ENCODE peak calls at places on chromosomes 1 and 21, in four cellular contexts. E is lung, Y is right lobe of liver, Q is astrocyte. O is an unnamed sample.

GRCh38 chr1:158140871-158141270 is 39.8 kb upstream of the CD1D start:
- DNase-seq in E (no peak), Y (no peak), Q (no peak), O (no peak)

GRCh38 chr1:170791941-170792340 is 128.0 kb downstream of the PRRX1 start:
- DNase-seq in E (no peak), Y (no peak), Q (no peak), O (no peak)

GRCh38 chr1:193458628-193459027 is 272.2 kb upstream of the B3GALT2 start:
- DNase-seq in E (no peak), Y (no peak), Q (peak; percentile 12), O (no peak)

GRCh38 chr1:219991511-219991810 is 54.8 kb downstream of the EPRS1 start:
- DNase-seq in E (no peak), Y (no peak), Q (no peak), O (no peak)

GRCh38 chr1:4529579-4530445 is 124.6 kb upstream of the AJAP1 start:
- DNase-seq in E (no peak), Y (no peak), Q (no peak), O (no peak)

GRCh38 chr21:31374430-31374829 is 30.4 kb upstream of the TIAM1 start:
- DNase-seq in E (no peak), Y (no peak), Q (no peak), O (no peak)

GRCh38 chr1:205543351-205544305 is 39.2 kb downstream of the CDK18 start:
- DNase-seq in E (peak; percentile 81), Y (no peak), Q (peak; percentile 88), O (peak; percentile 65)

GRCh38 chr1:26404641-26405040 is 6.0 kb upstream of the LIN28A start:
- DNase-seq in E (no peak), Y (no peak), Q (no peak), O (no peak)

GRCh38 chr1:201447911-201448871 is 20.8 kb downstream of the PHLDA3 start:
- DNase-seq in E (peak; percentile 75), Y (peak; percentile 68), Q (peak; percentile 66), O (peak; percentile 88)

GRCh38 chr1:187042538-187042937 is 213.8 kb downstream of the PLA2G4A start:
- DNase-seq in E (no peak), Y (no peak), Q (no peak), O (no peak)

GRCh38 chr21:39885119-39885848 is 18.0 kb downstream of the PCP4 start:
- DNase-seq in E (no peak), Y (no peak), Q (peak; percentile 2), O (no peak)

GRCh38 chr1:185540295-185540694 is 193.9 kb upstream of the HMCN1 start:
- DNase-seq in E (no peak), Y (no peak), Q (no peak), O (no peak)

GRCh38 chr1:233905416-233906051 is 1.1 kb downstream of the SLC35F3 start:
- DNase-seq in E (no peak), Y (no peak), Q (no peak), O (peak; percentile 42)

GRCh38 chr1:98048234-98048633 is 127.4 kb upstream of the DPYD start:
- DNase-seq in E (peak; percentile 84), Y (peak; percentile 85), Q (peak; percentile 90), O (peak; percentile 81)

GRCh38 chr1:72481420-72481819 is 199.1 kb upstream of the NEGR1 start:
- DNase-seq in E (no peak), Y (peak; percentile 11), Q (no peak), O (no peak)

GRCh38 chr21:43312011-43312410 is 114.9 kb downstream of the SIK1 start:
- DNase-seq in E (no peak), Y (no peak), Q (no peak), O (no peak)

GRCh38 chr1:212498243-212498642 is 65.5 kb downstream of the NENF start:
- DNase-seq in E (peak; percentile 53), Y (no peak), Q (peak; percentile 95), O (no peak)

GRCh38 chr1:155051777-155052398 is 772 bp downstream of the ADAM15 start:
- DNase-seq in E (peak; percentile 75), Y (peak; percentile 68), Q (no peak), O (peak; percentile 82)

GRCh38 chr1:81869286-81869685 is 68.6 kb downstream of the ADGRL2 start:
- DNase-seq in E (no peak), Y (no peak), Q (no peak), O (no peak)

GRCh38 chr21:15326032-15326867 is 261.4 kb upstream of the NRIP1 start:
- DNase-seq in E (no peak), Y (no peak), Q (no peak), O (no peak)

GRCh38 chr1:17488977-17489739 is 49.7 kb upstream of the RCC2 start:
- DNase-seq in E (no peak), Y (no peak), Q (peak; percentile 8), O (no peak)

GRCh38 chr1:60280256-60280655 is 206.7 kb upstream of the C1orf87 start:
- DNase-seq in E (no peak), Y (no peak), Q (no peak), O (no peak)

GRCh38 chr1:206589206-206589605 is 23.1 kb downstream of the EIF2D start:
- DNase-seq in E (peak; percentile 37), Y (no peak), Q (peak; percentile 95), O (no peak)

GRCh38 chr1:47216278-47217059 is 15.6 kb downstream of the TAL1 start:
- DNase-seq in E (no peak), Y (no peak), Q (no peak), O (no peak)

GRCh38 chr1:153922076-153922837 is 515 bp downstream of the GATAD2B start:
- DNase-seq in E (peak; percentile 34), Y (peak; percentile 60), Q (no peak), O (peak; percentile 75)

GRCh38 chr1:28482138-28482537 is 23.7 kb upstream of the RCC1 start:
- DNase-seq in E (no peak), Y (no peak), Q (no peak), O (no peak)

GRCh38 chr21:32442566-32443318 is 30.2 kb downstream of the EVA1C start:
- DNase-seq in E (no peak), Y (no peak), Q (no peak), O (no peak)

GRCh38 chr1:71656902-71657301 is 576.1 kb upstream of the ZRANB2 start:
- DNase-seq in E (no peak), Y (no peak), Q (peak; percentile 53), O (no peak)

GRCh38 chr1:205505791-205506190 is 1.3 kb downstream of the CDK18 start:
- DNase-seq in E (peak; percentile 42), Y (no peak), Q (no peak), O (no peak)

GRCh38 chr1:89609339-89609725 is 23.6 kb upstream of the LRRC8C start:
- DNase-seq in E (no peak), Y (no peak), Q (no peak), O (no peak)

GRCh38 chr1:177170756-177171535 is at the start of gene BRINP2:
- DNase-seq in E (peak; percentile 53), Y (peak; percentile 55), Q (peak; percentile 22), O (peak; percentile 63)

GRCh38 chr1:184698969-184699368 is 55.7 kb downstream of the EDEM3 start:
- DNase-seq in E (no peak), Y (no peak), Q (no peak), O (no peak)

GRCh38 chr1:162719678-162720077 is 70.8 kb upstream of the HSD17B7 start:
- DNase-seq in E (no peak), Y (no peak), Q (no peak), O (no peak)

GRCh38 chr1:21857840-21858670 is 46.0 kb downstream of the LDLRAD2 start:
- DNase-seq in E (no peak), Y (no peak), Q (no peak), O (no peak)

GRCh38 chr1:111214884-111215283 is 12.6 kb upstream of the CHI3L2 start:
- DNase-seq in E (no peak), Y (no peak), Q (no peak), O (no peak)

GRCh38 chr1:4963251-4963650 is 308.8 kb downstream of the AJAP1 start:
- DNase-seq in E (no peak), Y (no peak), Q (peak; percentile 42), O (no peak)

DNA sequence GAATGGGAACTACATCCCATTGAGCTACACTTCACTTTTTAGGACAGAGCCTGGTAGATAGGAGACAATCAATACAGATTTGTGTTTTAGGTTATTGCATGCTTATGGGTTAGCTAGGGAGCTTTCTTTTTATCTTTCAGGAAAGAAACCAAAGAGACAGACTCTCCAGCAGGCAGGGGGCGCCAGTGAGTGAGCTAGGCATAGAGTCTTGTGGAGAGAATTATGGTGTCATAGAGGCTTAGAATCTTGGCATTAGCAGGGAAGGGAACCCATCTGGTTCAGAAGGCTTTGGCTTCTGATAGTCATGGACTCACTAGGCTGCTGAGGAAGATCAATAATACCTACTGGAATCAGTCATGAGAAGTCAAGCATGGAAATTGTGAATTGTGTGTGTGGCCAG is at the start of gene SMCP:
- DNase-seq in E (no peak), Y (no peak), Q (no peak), O (no peak)
- TF ChIP-seq CTCF in E (no peak), Y (no peak), Q (no peak), O (no peak)

GRCh38 chr1:92486251-92487077 is at the start of gene GFI1:
- DNase-seq in E (peak; percentile 31), Y (peak; percentile 67), Q (no peak), O (peak; percentile 91)
- H3K27me3 ChIP-seq in E (no peaks in the 10 kb centered on the region), Y (peaks cover 7% of the 10 kb centered on the region), Q (peaks cover 63% of the 10 kb centered on the region), O (no peaks in the 10 kb centered on the region)

GRCh38 chr1:228090613-228091081 is 8.1 kb downstream of the ARF1 start:
- DNase-seq in E (no peak), Y (peak; percentile 35), Q (no peak), O (no peak)
- H3K4me1 ChIP-seq in E (peaks cover 63% of the 10 kb centered on the region), Y (no peaks in the 10 kb centered on the region), Q (peaks cover 45% of the 10 kb centered on the region), O (peaks cover 64% of the 10 kb centered on the region)

GRCh38 chr1:207811920-207812720 is 60.3 kb downstream of the CD46 start:
- DNase-seq in E (peak; percentile 71), Y (peak; percentile 96), Q (no peak), O (peak; percentile 84)
- TF ChIP-seq CTCF in E (peak; percentile 24), Y (peak; percentile 63), Q (peak; percentile 25), O (no peak)

GRCh38 chr1:3441880-3442279 is 12.6 kb upstream of the ARHGEF16 start:
- DNase-seq in E (no peak), Y (no peak), Q (no peak), O (no peak)
- H3K27me3 ChIP-seq in E (peaks cover 3% of the 10 kb centered on the region), Y (no peaks in the 10 kb centered on the region), Q (peaks cover 37% of the 10 kb centered on the region), O (no peaks in the 10 kb centered on the region)

GRCh38 chr1:226663327-226663704 is 75.8 kb downstream of the ITPKB start:
- DNase-seq in E (no peak), Y (no peak), Q (no peak), O (no peak)
- H3K4me1 ChIP-seq in E (peaks cover 23% of the 10 kb centered on the region), Y (peaks cover 4% of the 10 kb centered on the region), Q (peaks cover 41% of the 10 kb centered on the region), O (peaks cover 8% of the 10 kb centered on the region)

GRCh38 chr1:198287916-198288315 is 131.1 kb downstream of the NEK7 start:
- DNase-seq in E (no peak), Y (no peak), Q (no peak), O (peak; percentile 71)

GRCh38 chr1:198281911-198282310 is 125.1 kb downstream of the NEK7 start:
- DNase-seq in E (no peak), Y (no peak), Q (no peak), O (no peak)

GRCh38 chr1:198280080-198280479 is 123.3 kb downstream of the NEK7 start:
- DNase-seq in E (no peak), Y (no peak), Q (no peak), O (no peak)

GRCh38 chr1:198278922-198279321 is 122.1 kb downstream of the NEK7 start:
- DNase-seq in E (no peak), Y (no peak), Q (peak; percentile 68), O (no peak)

GRCh38 chr1:198283222-198283621 is 126.4 kb downstream of the NEK7 start:
- DNase-seq in E (no peak), Y (no peak), Q (peak; percentile 39), O (no peak)
- TF ChIP-seq CTCF in E (no peak), Y (no peak), Q (no peak), O (no peak)

GRCh38 chr1:48679868-48680267 is 96.8 kb downstream of the BEND5 start:
- DNase-seq in E (no peak), Y (no peak), Q (no peak), O (no peak)
- H3K27me3 ChIP-seq in E (no peaks in the 10 kb centered on the region), Y (no peaks in the 10 kb centered on the region), Q (no peaks in the 10 kb centered on the region), O (no peaks in the 10 kb centered on the region)

O was measured in pancreas.